ENCODE peak calls at places on chromosomes 6 and 20, in four cellular contexts. J is K562, W is H1, X is GM12878. D is an unnamed sample.

GRCh38 chr6:18496462-18496861 is 109.3 kb downstream of the RNF144B start:
- DNase-seq in J (no peak), W (no peak), X (no peak), D (peak; percentile 19)

GRCh38 chr6:157981395-157982296 is at the start of gene SYNJ2:
- DNase-seq in J (peak; percentile 96), W (peak; percentile 82), X (no peak), D (peak; percentile 83)

GRCh38 chr6:142167472-142167871 is 20.4 kb downstream of the VTA1 start:
- DNase-seq in J (no peak), W (no peak), X (no peak), D (no peak)

GRCh38 chr6:106847116-106847515 is 127.4 kb downstream of the CD24 start:
- DNase-seq in J (peak; percentile 59), W (peak; percentile 38), X (peak; percentile 31), D (no peak)

GRCh38 chr6:31462964-31463940 is 34.7 kb upstream of the MICB start:
- DNase-seq in J (peak; percentile 86), W (peak; percentile 97), X (peak; percentile 96), D (peak; percentile 60)

GRCh38 chr20:58956078-58956477 is 25.0 kb upstream of the NELFCD start:
- DNase-seq in J (no peak), W (no peak), X (no peak), D (no peak)

GRCh38 chr6:157424491-157425020 is 43.6 kb downstream of the ZDHHC14 start:
- DNase-seq in J (no peak), W (no peak), X (no peak), D (no peak)

GRCh38 chr6:11201015-11201414 is 31.5 kb downstream of the NEDD9 start:
- DNase-seq in J (no peak), W (no peak), X (no peak), D (no peak)

GRCh38 chr6:144094731-144095133 is 641 bp downstream of the SF3B5 start:
- DNase-seq in J (no peak), W (no peak), X (no peak), D (no peak)

GRCh38 chr20:57581202-57582028 is 20.5 kb downstream of the PCK1 start:
- DNase-seq in J (no peak), W (no peak), X (no peak), D (no peak)

GRCh38 chr6:29924287-29924686 is 18.0 kb upstream of the HLA-A start:
- DNase-seq in J (no peak), W (no peak), X (no peak), D (no peak)

GRCh38 chr20:63734946-63735858 is 1.3 kb upstream of the LIME1 start:
- DNase-seq in J (no peak), W (no peak), X (no peak), D (no peak)

GRCh38 chr6:108435391-108435790 is 125.3 kb upstream of the FOXO3 start:
- DNase-seq in J (no peak), W (no peak), X (no peak), D (no peak)

GRCh38 chr6:33904050-33904827 is 100.4 kb upstream of the MLN start:
- DNase-seq in J (peak; percentile 90), W (no peak), X (peak; percentile 79), D (no peak)
- H3K4me3 ChIP-seq in J (peak overlapping the region; percentile 4), W (no peak overlapping the region), X (no peak overlapping the region), D (no peak overlapping the region)

GRCh38 chr20:20562507-20562906 is 149.9 kb downstream of the RALGAPA2 start:
- DNase-seq in J (no peak), W (no peak), X (no peak), D (no peak)

GRCh38 chr20:20557406-20557805 is 155.0 kb downstream of the RALGAPA2 start:
- DNase-seq in J (no peak), W (no peak), X (no peak), D (no peak)

GRCh38 chr20:20564279-20564678 is 148.2 kb downstream of the RALGAPA2 start:
- DNase-seq in J (no peak), W (no peak), X (no peak), D (no peak)

GRCh38 chr20:20561841-20562240 is 150.6 kb downstream of the RALGAPA2 start:
- DNase-seq in J (no peak), W (no peak), X (peak; percentile 33), D (no peak)

GRCh38 chr20:20561172-20561571 is 151.3 kb downstream of the RALGAPA2 start:
- DNase-seq in J (no peak), W (no peak), X (no peak), D (no peak)
- TF ChIP-seq CHD1 in J (no peak), W (no peak), X (no peak), D (no peak)

GRCh38 chr6:52992980-52993379 is 2.1 kb downstream of the GSTA4 start:
- DNase-seq in J (no peak), W (no peak), X (no peak), D (peak; percentile 81)
- H3K4me3 ChIP-seq in J (no peak overlapping the region), W (no peak overlapping the region), X (no peak overlapping the region), D (no peak overlapping the region)

DNA sequence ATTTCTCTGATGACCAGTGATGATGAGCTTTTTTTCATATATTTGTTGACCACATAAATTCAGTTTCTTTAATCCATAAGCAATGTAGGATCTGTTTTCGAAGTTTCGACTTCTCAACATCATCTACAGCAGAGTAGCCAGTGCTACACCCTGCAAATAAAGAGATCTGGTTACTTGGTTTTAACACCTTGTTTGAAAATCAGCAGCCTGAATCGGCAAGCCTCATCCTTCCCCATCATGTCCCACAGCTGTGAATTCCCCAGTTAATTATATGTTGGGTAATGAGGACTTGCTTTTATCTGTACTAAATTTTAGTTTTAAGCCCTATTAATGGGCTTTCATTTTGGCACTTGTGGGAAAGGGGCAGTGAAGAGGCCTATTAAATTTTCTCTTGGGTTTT is 80.6 kb downstream of the BMP2 start:
- DNase-seq in J (no peak), W (no peak), X (no peak), D (no peak)
- TF ChIP-seq CHD1 in J (no peak), W (no peak), X (no peak), D (no peak)

D was measured in IMR-90.